ENCODE peak calls at places on chromosomes 12 and 14, in eight cellular contexts. One of them, this sample, is unnamed.

GRCh38 chr12:57110189-57111045 is 745 bp downstream of the STAT6 start:
- DNase-seq in islet precursor cell: peak
- DNase-seq in activated CD8-positive, alpha-beta memory T cell treated with anti-CD3 and anti-CD28 coated beads, Interleukin-2, amount 50 U/mL, for 48 hours: peak
- DNase-seq in heart left ventricle: peak
- DNase-seq in adrenal gland: peak
- DNase-seq in activated naive CD4-positive, alpha-beta T cell: peak
- DNase-seq in GM23248: peak
- DNase-seq in kidney tubule cell: peak
- DNase-seq in this sample: no peak

GRCh38 chr12:65443038-65443437 is 164.6 kb downstream of the MSRB3 start:
- DNase-seq in islet precursor cell: no peak
- DNase-seq in activated CD8-positive, alpha-beta memory T cell treated with anti-CD3 and anti-CD28 coated beads, Interleukin-2, amount 50 U/mL, for 48 hours: no peak
- DNase-seq in heart left ventricle: no peak
- DNase-seq in adrenal gland: no peak
- DNase-seq in activated naive CD4-positive, alpha-beta T cell: no peak
- DNase-seq in GM23248: peak
- DNase-seq in kidney tubule cell: no peak
- DNase-seq in this sample: no peak

GRCh38 chr12:4134833-4135597 is 138.5 kb upstream of the CCND2 start:
- DNase-seq in islet precursor cell: peak
- DNase-seq in activated CD8-positive, alpha-beta memory T cell treated with anti-CD3 and anti-CD28 coated beads, Interleukin-2, amount 50 U/mL, for 48 hours: peak
- DNase-seq in heart left ventricle: no peak
- DNase-seq in adrenal gland: no peak
- DNase-seq in activated naive CD4-positive, alpha-beta T cell: no peak
- DNase-seq in GM23248: no peak
- DNase-seq in kidney tubule cell: no peak
- DNase-seq in this sample: no peak

GRCh38 chr12:30853561-30854133 is 72.9 kb upstream of the TSPAN11 start:
- DNase-seq in islet precursor cell: peak
- DNase-seq in activated CD8-positive, alpha-beta memory T cell treated with anti-CD3 and anti-CD28 coated beads, Interleukin-2, amount 50 U/mL, for 48 hours: no peak
- DNase-seq in heart left ventricle: no peak
- DNase-seq in adrenal gland: no peak
- DNase-seq in activated naive CD4-positive, alpha-beta T cell: no peak
- DNase-seq in GM23248: no peak
- DNase-seq in kidney tubule cell: no peak
- DNase-seq in this sample: no peak

GRCh38 chr12:503111-503761 is 43.5 kb downstream of the B4GALNT3 start:
- DNase-seq in islet precursor cell: peak
- DNase-seq in activated CD8-positive, alpha-beta memory T cell treated with anti-CD3 and anti-CD28 coated beads, Interleukin-2, amount 50 U/mL, for 48 hours: no peak
- DNase-seq in heart left ventricle: no peak
- DNase-seq in adrenal gland: no peak
- DNase-seq in activated naive CD4-positive, alpha-beta T cell: no peak
- DNase-seq in GM23248: no peak
- DNase-seq in kidney tubule cell: peak
- DNase-seq in this sample: no peak

GRCh38 chr14:28666961-28667360 is 99.6 kb upstream of the FOXG1 start:
- DNase-seq in islet precursor cell: no peak
- DNase-seq in activated CD8-positive, alpha-beta memory T cell treated with anti-CD3 and anti-CD28 coated beads, Interleukin-2, amount 50 U/mL, for 48 hours: no peak
- DNase-seq in heart left ventricle: no peak
- DNase-seq in adrenal gland: no peak
- DNase-seq in activated naive CD4-positive, alpha-beta T cell: no peak
- DNase-seq in GM23248: no peak
- DNase-seq in kidney tubule cell: no peak
- DNase-seq in this sample: no peak

GRCh38 chr14:24365600-24366374 is 2.2 kb upstream of the NFATC4 start:
- DNase-seq in islet precursor cell: peak
- DNase-seq in activated CD8-positive, alpha-beta memory T cell treated with anti-CD3 and anti-CD28 coated beads, Interleukin-2, amount 50 U/mL, for 48 hours: peak
- DNase-seq in heart left ventricle: peak
- DNase-seq in adrenal gland: peak
- DNase-seq in activated naive CD4-positive, alpha-beta T cell: peak
- DNase-seq in GM23248: peak
- DNase-seq in kidney tubule cell: peak
- DNase-seq in this sample: peak

GRCh38 chr12:108468149-108468968 is 46.7 kb upstream of the FICD start:
- DNase-seq in islet precursor cell: no peak
- DNase-seq in activated CD8-positive, alpha-beta memory T cell treated with anti-CD3 and anti-CD28 coated beads, Interleukin-2, amount 50 U/mL, for 48 hours: no peak
- DNase-seq in heart left ventricle: peak
- DNase-seq in adrenal gland: peak
- DNase-seq in activated naive CD4-positive, alpha-beta T cell: no peak
- DNase-seq in GM23248: peak
- DNase-seq in kidney tubule cell: peak
- DNase-seq in this sample: no peak

This sample was measured in NCI-H1048.